ENCODE peak calls at places on chromosomes 16 and 17, in six cellular contexts. L, O, F, P, H and X are unnamed samples.

GRCh38 chr16:49663081-49664057 is 192.5 kb downstream of the ZNF423 start:
- DNase-seq in L (no peak), O (no peak), F (no peak), P (no peak), H (no peak), X (no peak)

GRCh38 chr17:36829676-36830075 is 107.6 kb upstream of the LHX1 start:
- DNase-seq in L (no peak), O (no peak), F (no peak), P (no peak), H (no peak), X (no peak)

GRCh38 chr16:57192720-57193486 is 6.8 kb downstream of the RSPRY1 start:
- DNase-seq in L (no peak), O (no peak), F (no peak), P (no peak), H (peak; percentile 80), X (no peak)

GRCh38 chr17:13597723-13598347 is 3.9 kb downstream of the HS3ST3A1 start:
- DNase-seq in L (no peak), O (peak; percentile 4), F (peak; percentile 46), P (peak; percentile 15), H (peak; percentile 69), X (no peak)

GRCh38 chr16:15665107-15665506 is 15.1 kb downstream of the NDE1 start:
- DNase-seq in L (no peak), O (no peak), F (no peak), P (no peak), H (no peak), X (no peak)

GRCh38 chr16:19589771-19590302 is 34.3 kb downstream of the VPS35L start:
- DNase-seq in L (no peak), O (no peak), F (no peak), P (no peak), H (peak; percentile 38), X (no peak)

GRCh38 chr16:11140466-11140865 is 115.5 kb downstream of the SOCS1 start:
- DNase-seq in L (no peak), O (no peak), F (no peak), P (no peak), H (no peak), X (no peak)

GRCh38 chr17:69059458-69060205 is 1.1 kb downstream of the ABCA9 start:
- DNase-seq in L (no peak), O (no peak), F (no peak), P (no peak), H (no peak), X (no peak)

GRCh38 chr16:75074920-75075687 is 41.5 kb downstream of the LDHD start:
- DNase-seq in L (no peak), O (peak; percentile 68), F (no peak), P (peak; percentile 74), H (no peak), X (no peak)

GRCh38 chr17:77901476-77901875 is 57.0 kb upstream of the TNRC6C start:
- DNase-seq in L (no peak), O (no peak), F (no peak), P (no peak), H (no peak), X (no peak)

GRCh38 chr16:68005786-68006286 is 6.6 kb upstream of the DPEP2 start:
- DNase-seq in L (no peak), O (peak; percentile 56), F (peak; percentile 29), P (peak; percentile 32), H (no peak), X (no peak)

GRCh38 chr16:12739738-12740137 is 63.9 kb downstream of the CPPED1 start:
- DNase-seq in L (no peak), O (no peak), F (no peak), P (no peak), H (no peak), X (no peak)

GRCh38 chr16:21265104-21265825 is 12.8 kb downstream of the CRYM start:
- DNase-seq in L (no peak), O (no peak), F (no peak), P (no peak), H (no peak), X (peak; percentile 34)

GRCh38 chr17:38559025-38559879 is 46.5 kb downstream of the SRCIN1 start:
- DNase-seq in L (peak; percentile 98), O (peak; percentile 77), F (peak; percentile 97), P (peak; percentile 85), H (peak; percentile 27), X (no peak)

GRCh38 chr16:12551530-12551929 is 252.2 kb downstream of the CPPED1 start:
- DNase-seq in L (no peak), O (no peak), F (no peak), P (no peak), H (no peak), X (no peak)

GRCh38 chr17:66420961-66421371 is 118.6 kb downstream of the PRKCA start:
- DNase-seq in L (no peak), O (no peak), F (no peak), P (no peak), H (peak; percentile 89), X (no peak)

GRCh38 chr16:56591377-56592060 is 2.2 kb downstream of the MT3 start:
- DNase-seq in L (no peak), O (no peak), F (no peak), P (no peak), H (no peak), X (no peak)

GRCh38 chr16:82628741-82629140 is 2.0 kb downstream of the CDH13 start:
- DNase-seq in L (no peak), O (no peak), F (no peak), P (no peak), H (no peak), X (no peak)

GRCh38 chr16:86854058-86854621 is 275.8 kb downstream of the FOXL1 start:
- DNase-seq in L (no peak), O (no peak), F (no peak), P (no peak), H (peak; percentile 56), X (no peak)

GRCh38 chr16:84380405-84380804 is 12.1 kb downstream of the ATP2C2 start:
- DNase-seq in L (no peak), O (no peak), F (no peak), P (no peak), H (no peak), X (no peak)

GRCh38 chr17:72065556-72065955 is 55.3 kb upstream of the SOX9 start:
- DNase-seq in L (no peak), O (no peak), F (no peak), P (no peak), H (no peak), X (no peak)

DNA sequence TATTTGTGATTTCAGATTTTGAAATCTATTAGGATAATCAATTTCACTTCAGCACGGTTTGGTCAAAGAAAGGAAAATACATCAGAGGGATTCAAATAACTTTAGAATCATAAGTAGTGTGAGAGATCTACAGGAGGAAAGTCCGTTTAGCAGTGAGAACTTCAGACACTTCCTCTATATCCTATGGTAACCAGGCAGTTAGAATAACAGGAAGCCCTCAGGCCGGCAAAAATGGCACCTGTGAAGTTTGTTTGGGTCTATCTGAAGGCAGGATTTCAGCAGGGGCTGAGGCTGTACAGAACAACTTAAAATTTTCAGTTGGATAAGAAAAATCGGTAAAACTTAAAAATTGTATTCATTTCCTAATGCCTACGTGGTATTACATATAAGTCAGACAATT is 24.9 kb downstream of the KCNJ16 start:
- DNase-seq in L (no peak), O (no peak), F (no peak), P (no peak), H (no peak), X (no peak)
- H3K27ac ChIP-seq in L (no peak overlapping the region), O (no peak overlapping the region), F (no peak overlapping the region), P (no peak overlapping the region), H (no peak overlapping the region), X (no peak overlapping the region)

GRCh38 chr16:72162105-72162680 is 9.8 kb downstream of the PMFBP1 start:
- DNase-seq in L (no peak), O (no peak), F (peak; percentile 7), P (no peak), H (no peak), X (no peak)
- H3K27ac ChIP-seq in L (no peak overlapping the region), O (no peak overlapping the region), F (no peak overlapping the region), P (no peak overlapping the region), H (no peak overlapping the region), X (no peak overlapping the region)

GRCh38 chr17:55482591-55483389 is 28.5 kb downstream of the SMIM36 start:
- DNase-seq in L (no peak), O (no peak), F (no peak), P (no peak), H (no peak), X (no peak)
- H3K27ac ChIP-seq in L (no peak overlapping the region), O (no peak overlapping the region), F (no peak overlapping the region), P (no peak overlapping the region), H (no peak overlapping the region), X (no peak overlapping the region)

GRCh38 chr16:78992001-78992400 is 608.5 kb downstream of the MAF start:
- DNase-seq in L (no peak), O (no peak), F (no peak), P (no peak), H (no peak), X (no peak)

GRCh38 chr16:78993342-78993741 is 607.2 kb downstream of the MAF start:
- DNase-seq in L (no peak), O (no peak), F (no peak), P (no peak), H (no peak), X (no peak)

GRCh38 chr16:78988361-78988992 is 612.1 kb downstream of the MAF start:
- DNase-seq in L (no peak), O (no peak), F (peak; percentile 63), P (no peak), H (no peak), X (no peak)

GRCh38 chr16:78987676-78988075 is 612.9 kb downstream of the MAF start:
- DNase-seq in L (no peak), O (no peak), F (no peak), P (no peak), H (no peak), X (no peak)

GRCh38 chr16:78990309-78990701 is 610.2 kb downstream of the MAF start:
- DNase-seq in L (no peak), O (no peak), F (no peak), P (no peak), H (no peak), X (no peak)
- H3K27ac ChIP-seq in L (no peak overlapping the region), O (no peak overlapping the region), F (no peak overlapping the region), P (no peak overlapping the region), H (no peak overlapping the region), X (no peak overlapping the region)

DNA sequence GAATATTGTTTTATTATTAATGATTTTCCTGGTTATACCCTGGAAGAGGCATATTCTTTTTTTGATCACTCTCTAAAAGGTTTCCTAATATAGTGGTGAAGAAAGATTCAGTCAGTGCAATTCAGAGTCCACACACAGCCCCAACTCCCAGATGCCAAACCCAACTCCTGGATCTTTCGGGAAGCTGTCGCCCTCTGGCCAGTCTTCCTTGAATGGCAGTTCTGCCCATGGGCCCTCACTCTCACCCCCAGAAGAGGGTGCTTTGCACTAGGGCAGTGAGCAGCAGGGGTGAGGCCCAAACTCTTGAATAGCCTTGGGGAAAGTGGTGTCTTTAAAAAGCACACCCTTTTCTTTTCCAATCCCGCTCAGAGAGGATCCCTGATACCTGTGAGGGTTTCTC is 11.0 kb downstream of the KRT32 start:
- DNase-seq in L (no peak), O (no peak), F (peak; percentile 22), P (no peak), H (no peak), X (no peak)
- H3K27ac ChIP-seq in L (no peak overlapping the region), O (no peak overlapping the region), F (no peak overlapping the region), P (no peak overlapping the region), H (no peak overlapping the region), X (no peak overlapping the region)